ENCODE peak calls at places on chromosome 16, in four cellular contexts. X, I, O and E are unnamed samples.

GRCh38 chr16:11681977-11682654 is 13.9 kb downstream of the SNN start:
- DNase-seq in X (no peak), I (no peak), O (no peak), E (no peak)

GRCh38 chr16:54633943-54634362 is 296.7 kb upstream of the IRX5 start:
- DNase-seq in X (no peak), I (no peak), O (no peak), E (no peak)

GRCh38 chr16:14669776-14670175 is 24.3 kb downstream of the PLA2G10 start:
- DNase-seq in X (no peak), I (no peak), O (no peak), E (no peak)

GRCh38 chr16:1619976-1620375 is 7.8 kb downstream of the CRAMP1 start:
- DNase-seq in X (no peak), I (no peak), O (no peak), E (no peak)

GRCh38 chr16:57017251-57017650 is 27.9 kb downstream of the NLRC5 start:
- DNase-seq in X (no peak), I (no peak), O (no peak), E (no peak)

GRCh38 chr16:9065077-9065476 is 26.4 kb upstream of the HAPSTR1 start:
- DNase-seq in X (no peak), I (no peak), O (no peak), E (no peak)

GRCh38 chr16:31507617-31507928 is 618 bp downstream of the RUSF1 start:
- DNase-seq in X (no peak), I (no peak), O (no peak), E (no peak)

GRCh38 chr16:68636064-68636551 is 9.0 kb upstream of the CDH3 start:
- DNase-seq in X (no peak), I (no peak), O (no peak), E (no peak)

GRCh38 chr16:21698169-21699032 is 34.6 kb downstream of the OTOA start:
- DNase-seq in X (no peak), I (no peak), O (no peak), E (no peak)

GRCh38 chr16:55911616-55912015 is 36.4 kb upstream of the CES5A start:
- DNase-seq in X (no peak), I (no peak), O (no peak), E (no peak)

GRCh38 chr16:89378947-89379771 is 111.2 kb downstream of the ANKRD11 start:
- DNase-seq in X (no peak), I (no peak), O (no peak), E (no peak)

GRCh38 chr16:55389426-55390073 is 65.5 kb downstream of the IRX6 start:
- DNase-seq in X (no peak), I (no peak), O (no peak), E (no peak)

GRCh38 chr16:57304169-57305061 is 19.9 kb upstream of the PLLP start:
- DNase-seq in X (no peak), I (no peak), O (peak; percentile 43), E (peak; percentile 54)

GRCh38 chr16:56354016-56354415 is 71.3 kb downstream of the AMFR start:
- DNase-seq in X (no peak), I (no peak), O (no peak), E (no peak)

GRCh38 chr16:57984443-57985203 is 13.7 kb upstream of the CNGB1 start:
- DNase-seq in X (peak; percentile 72), I (peak; percentile 88), O (no peak), E (no peak)

GRCh38 chr16:12231666-12232065 is 255.1 kb downstream of the SNX29 start:
- DNase-seq in X (no peak), I (no peak), O (no peak), E (peak; percentile 42)

GRCh38 chr16:22260490-22260889 is 36.7 kb upstream of the POLR3E start:
- DNase-seq in X (no peak), I (no peak), O (no peak), E (no peak)

GRCh38 chr16:54080524-54081008 is 206.0 kb downstream of the IRX3 start:
- DNase-seq in X (no peak), I (no peak), O (peak; percentile 8), E (peak; percentile 95)

GRCh38 chr16:69465083-69465721 is 40.8 kb downstream of the CYB5B start:
- DNase-seq in X (no peak), I (no peak), O (no peak), E (no peak)

GRCh38 chr16:11526921-11527320 is 59.8 kb downstream of the LITAF start:
- DNase-seq in X (no peak), I (no peak), O (no peak), E (no peak)

GRCh38 chr16:88339926-88340754 is 42.6 kb upstream of the ZNF469 start:
- DNase-seq in X (no peak), I (no peak), O (no peak), E (no peak)

GRCh38 chr16:53518550-53519416 is 15.8 kb upstream of the AKTIP start:
- DNase-seq in X (peak; percentile 48), I (peak; percentile 58), O (no peak), E (no peak)

GRCh38 chr16:69112285-69113129 is 7.1 kb downstream of the HAS3 start:
- DNase-seq in X (peak; percentile 26), I (no peak), O (peak; percentile 59), E (no peak)